ENCODE peak calls at places on chromosomes 5 and 9, in eight cellular contexts. Q, P, L, E, Y, O, U and N are unnamed samples.

GRCh38 chr9:84325347-84325982 is 15.1 kb downstream of the SLC28A3 start:
- DNase-seq in Q (no peak), P (no peak), L (no peak), E (peak; percentile 74), Y (peak; percentile 48), O (peak; percentile 17), U (no peak), N (no peak)

GRCh38 chr9:114002271-114002985 is 75.7 kb downstream of the AMBP start:
- DNase-seq in Q (no peak), P (no peak), L (no peak), E (no peak), Y (no peak), O (no peak), U (peak; percentile 3), N (no peak)

GRCh38 chr9:71647094-71647591 is 121.2 kb downstream of the CEMIP2 start:
- DNase-seq in Q (peak; percentile 79), P (peak; percentile 78), L (peak; percentile 54), E (peak; percentile 76), Y (peak; percentile 72), O (peak; percentile 93), U (peak; percentile 66), N (no peak)

GRCh38 chr5:151571270-151572173 is 19.6 kb downstream of the FAT2 start:
- DNase-seq in Q (no peak), P (no peak), L (no peak), E (peak; percentile 76), Y (no peak), O (no peak), U (no peak), N (no peak)

GRCh38 chr9:137320555-137321384 is 18.7 kb upstream of the NRARP start:
- DNase-seq in Q (peak; percentile 17), P (no peak), L (peak; percentile 35), E (no peak), Y (no peak), O (peak; percentile 92), U (no peak), N (no peak)

GRCh38 chr9:13952906-13953305 is 361.0 kb downstream of the NFIB start:
- DNase-seq in Q (no peak), P (no peak), L (no peak), E (no peak), Y (no peak), O (no peak), U (no peak), N (no peak)

GRCh38 chr5:128905225-128906110 is 59.8 kb upstream of the SLC27A6 start:
- DNase-seq in Q (peak; percentile 9), P (peak; percentile 77), L (no peak), E (peak; percentile 36), Y (peak; percentile 58), O (peak; percentile 68), U (peak; percentile 51), N (peak; percentile 10)

GRCh38 chr5:61964199-61964598 is 341.8 kb upstream of the KIF2A start:
- DNase-seq in Q (no peak), P (peak; percentile 40), L (no peak), E (peak; percentile 38), Y (peak; percentile 15), O (peak; percentile 45), U (no peak), N (no peak)

GRCh38 chr5:96582343-96582742 is 79.8 kb upstream of the CAST start:
- DNase-seq in Q (peak; percentile 33), P (peak; percentile 38), L (no peak), E (no peak), Y (peak; percentile 55), O (peak; percentile 64), U (no peak), N (no peak)

GRCh38 chr5:143311955-143312354 is 91.5 kb downstream of the NR3C1 start:
- DNase-seq in Q (no peak), P (no peak), L (no peak), E (no peak), Y (peak; percentile 45), O (no peak), U (no peak), N (no peak)
- H3K27ac ChIP-seq in Q (no peak overlapping the region), P (peak overlapping the region; percentile 87), L (no peak overlapping the region), E (peak overlapping the region; percentile 92), Y (peak overlapping the region; percentile 63), O (peak overlapping the region; percentile 84), U (no peak overlapping the region), N (no peak overlapping the region)

GRCh38 chr5:163459888-163460561 is at the start of gene NUDCD2:
- DNase-seq in Q (peak; percentile 94), P (peak; percentile 99), L (peak; percentile 98), E (peak; percentile 98), Y (peak; percentile 99), O (peak; percentile 99), U (peak; percentile 92), N (peak; percentile 93)
- TF ChIP-seq CTCF in Q (no peak), P (no peak), L (no peak), E (no peak), Y (peak; percentile 28), O (peak; percentile 45), U (no peak), N (no peak)

GRCh38 chr9:15373881-15374280 is 48.8 kb upstream of the SNAPC3 start:
- DNase-seq in Q (no peak), P (peak; percentile 37), L (no peak), E (no peak), Y (peak; percentile 18), O (no peak), U (no peak), N (no peak)

GRCh38 chr9:15374310-15374709 is 48.4 kb upstream of the SNAPC3 start:
- DNase-seq in Q (no peak), P (no peak), L (no peak), E (no peak), Y (no peak), O (no peak), U (no peak), N (no peak)

GRCh38 chr9:15372385-15373200 is 50.1 kb upstream of the SNAPC3 start:
- DNase-seq in Q (no peak), P (peak; percentile 5), L (no peak), E (no peak), Y (no peak), O (no peak), U (no peak), N (no peak)

GRCh38 chr9:15373201-15373530 is 49.5 kb upstream of the SNAPC3 start:
- DNase-seq in Q (no peak), P (peak; percentile 96), L (no peak), E (no peak), Y (peak; percentile 94), O (no peak), U (no peak), N (no peak)

GRCh38 chr9:15370496-15371464 is 51.9 kb upstream of the SNAPC3 start:
- DNase-seq in Q (no peak), P (peak; percentile 14), L (peak; percentile 70), E (no peak), Y (no peak), O (no peak), U (no peak), N (no peak)
- H3K27ac ChIP-seq in Q (no peak overlapping the region), P (no peak overlapping the region), L (peak overlapping the region; percentile 33), E (no peak overlapping the region), Y (peak overlapping the region; percentile 7), O (no peak overlapping the region), U (no peak overlapping the region), N (no peak overlapping the region)

GRCh38 chr5:16346380-16346779 is 119.2 kb downstream of the ZNF622 start:
- DNase-seq in Q (no peak), P (no peak), L (no peak), E (no peak), Y (no peak), O (no peak), U (no peak), N (no peak)

GRCh38 chr5:16350816-16351215 is 114.8 kb downstream of the ZNF622 start:
- DNase-seq in Q (no peak), P (no peak), L (no peak), E (no peak), Y (no peak), O (no peak), U (no peak), N (no peak)

DNA sequence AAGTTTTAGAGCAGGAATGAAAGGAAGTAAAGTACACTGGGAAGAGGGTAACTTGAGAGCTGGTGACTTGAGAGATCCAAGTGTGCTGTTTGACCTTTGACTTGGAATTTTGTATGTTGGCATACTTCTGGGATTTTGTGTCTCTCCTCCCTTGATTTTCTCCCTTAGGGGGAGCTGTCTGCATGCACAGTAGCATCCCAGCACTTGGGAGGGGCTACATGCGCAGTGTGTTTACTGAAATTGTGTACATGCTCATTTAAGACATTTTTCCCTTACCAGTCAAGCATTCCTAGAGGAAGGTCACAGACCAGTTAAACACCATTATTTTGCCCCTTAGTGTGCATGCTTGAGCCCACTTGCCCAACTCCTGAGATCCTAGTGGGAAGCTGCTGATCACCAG is 120.1 kb downstream of the ZNF622 start:
- DNase-seq in Q (no peak), P (no peak), L (no peak), E (no peak), Y (no peak), O (no peak), U (no peak), N (peak; percentile 5)
- TF ChIP-seq CTCF in Q (peak; percentile 6), P (no peak), L (no peak), E (peak; percentile 22), Y (peak; percentile 10), O (no peak), U (no peak), N (no peak)

DNA sequence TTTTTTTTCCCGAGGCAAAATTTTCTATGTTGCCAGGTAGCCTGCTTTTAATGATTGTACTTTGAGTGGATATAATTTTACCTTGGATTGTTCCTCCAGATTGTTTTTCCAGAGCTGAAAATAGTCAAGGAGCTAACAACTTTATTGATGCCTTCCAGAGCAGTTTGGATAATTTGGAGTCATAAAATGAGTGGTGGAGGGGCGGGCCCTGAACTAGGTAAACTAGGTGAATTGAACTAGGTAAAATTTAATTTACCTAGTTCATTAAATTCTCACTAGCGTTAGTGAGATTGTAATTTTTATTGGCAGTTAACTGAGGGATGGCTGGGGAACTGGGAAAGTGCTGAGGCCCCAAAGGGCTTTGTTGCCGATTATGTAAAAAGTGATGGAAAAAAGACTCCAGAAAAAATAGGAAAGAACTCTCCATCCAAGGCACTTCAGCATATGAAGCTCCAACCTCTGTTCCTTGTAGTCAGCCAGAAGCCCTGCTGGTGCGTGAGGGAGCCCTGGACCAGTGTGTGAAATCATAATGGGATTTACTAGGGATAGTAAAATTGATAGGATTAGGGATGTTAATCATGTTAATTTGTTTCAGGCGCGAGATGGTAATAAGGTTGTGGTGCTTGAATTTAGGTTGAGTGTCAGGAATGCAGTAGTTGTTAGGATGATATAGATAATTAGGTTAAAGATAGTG is 1.7 kb downstream of the DNAJC25 start:
- DNase-seq in Q (no peak), P (no peak), L (no peak), E (no peak), Y (no peak), O (no peak), U (no peak), N (no peak)
- H3K27ac ChIP-seq in Q (peak overlapping the region; percentile 84), P (no peak overlapping the region), L (no peak overlapping the region), E (no peak overlapping the region), Y (no peak overlapping the region), O (no peak overlapping the region), U (no peak overlapping the region), N (no peak overlapping the region)